ENCODE peak calls at places on chromosomes 5 and 9, in ten cellular contexts. One of them, this sample, is unnamed.

GRCh38 chr9:2116073-2116472 is 100.9 kb downstream of the SMARCA2 start:
- DNase-seq in fibroblast of pulmonary artery: peak
- DNase-seq in naive thymus-derived CD4-positive, alpha-beta T cell: no peak
- DNase-seq in heart left ventricle: no peak
- DNase-seq in NCI-H187: no peak
- DNase-seq in activated effector memory CD4-positive, alpha-beta T cell treated with anti-CD3 and anti-CD28 coated beads, Interleukin-2, amount 50 U/mL, for 16 hours: no peak
- DNase-seq in activated CD8-positive, alpha-beta T cell treated with anti-CD3 and anti-CD28 coated beads, Interleukin-2, amount 10 ng/mL, durations not matched to agents 7 days and 5 days: no peak
- DNase-seq in Peyer's patch: no peak
- DNase-seq in AG08396: no peak
- DNase-seq in left lung: no peak
- DNase-seq in this sample: no peak

GRCh38 chr9:34443533-34443932 is 14.8 kb downstream of the FAM219A start:
- DNase-seq in fibroblast of pulmonary artery: no peak
- DNase-seq in naive thymus-derived CD4-positive, alpha-beta T cell: no peak
- DNase-seq in heart left ventricle: no peak
- DNase-seq in NCI-H187: no peak
- DNase-seq in activated effector memory CD4-positive, alpha-beta T cell treated with anti-CD3 and anti-CD28 coated beads, Interleukin-2, amount 50 U/mL, for 16 hours: no peak
- DNase-seq in activated CD8-positive, alpha-beta T cell treated with anti-CD3 and anti-CD28 coated beads, Interleukin-2, amount 10 ng/mL, durations not matched to agents 7 days and 5 days: no peak
- DNase-seq in Peyer's patch: no peak
- DNase-seq in AG08396: no peak
- DNase-seq in left lung: no peak
- DNase-seq in this sample: no peak

GRCh38 chr9:129037767-129038098 is 1.3 kb downstream of the MIGA2 start:
- DNase-seq in fibroblast of pulmonary artery: no peak
- DNase-seq in naive thymus-derived CD4-positive, alpha-beta T cell: no peak
- DNase-seq in heart left ventricle: no peak
- DNase-seq in NCI-H187: no peak
- DNase-seq in activated effector memory CD4-positive, alpha-beta T cell treated with anti-CD3 and anti-CD28 coated beads, Interleukin-2, amount 50 U/mL, for 16 hours: no peak
- DNase-seq in activated CD8-positive, alpha-beta T cell treated with anti-CD3 and anti-CD28 coated beads, Interleukin-2, amount 10 ng/mL, durations not matched to agents 7 days and 5 days: no peak
- DNase-seq in Peyer's patch: no peak
- DNase-seq in AG08396: peak
- DNase-seq in left lung: no peak
- DNase-seq in this sample: no peak

GRCh38 chr9:109780453-109781033 is 545 bp downstream of the PALM2AKAP2 start:
- DNase-seq in fibroblast of pulmonary artery: peak
- DNase-seq in naive thymus-derived CD4-positive, alpha-beta T cell: no peak
- DNase-seq in heart left ventricle: no peak
- DNase-seq in NCI-H187: no peak
- DNase-seq in activated effector memory CD4-positive, alpha-beta T cell treated with anti-CD3 and anti-CD28 coated beads, Interleukin-2, amount 50 U/mL, for 16 hours: no peak
- DNase-seq in activated CD8-positive, alpha-beta T cell treated with anti-CD3 and anti-CD28 coated beads, Interleukin-2, amount 10 ng/mL, durations not matched to agents 7 days and 5 days: no peak
- DNase-seq in Peyer's patch: no peak
- DNase-seq in AG08396: peak
- DNase-seq in left lung: no peak
- DNase-seq in this sample: no peak

GRCh38 chr5:138579517-138579863 is 4.3 kb upstream of the HSPA9 start:
- DNase-seq in fibroblast of pulmonary artery: no peak
- DNase-seq in naive thymus-derived CD4-positive, alpha-beta T cell: no peak
- DNase-seq in heart left ventricle: no peak
- DNase-seq in NCI-H187: no peak
- DNase-seq in activated effector memory CD4-positive, alpha-beta T cell treated with anti-CD3 and anti-CD28 coated beads, Interleukin-2, amount 50 U/mL, for 16 hours: no peak
- DNase-seq in activated CD8-positive, alpha-beta T cell treated with anti-CD3 and anti-CD28 coated beads, Interleukin-2, amount 10 ng/mL, durations not matched to agents 7 days and 5 days: no peak
- DNase-seq in Peyer's patch: no peak
- DNase-seq in AG08396: no peak
- DNase-seq in left lung: no peak
- DNase-seq in this sample: no peak

GRCh38 chr9:123556464-123557435 is 200.8 kb downstream of the CRB2 start:
- DNase-seq in fibroblast of pulmonary artery: no peak
- DNase-seq in naive thymus-derived CD4-positive, alpha-beta T cell: no peak
- DNase-seq in heart left ventricle: no peak
- DNase-seq in NCI-H187: no peak
- DNase-seq in activated effector memory CD4-positive, alpha-beta T cell treated with anti-CD3 and anti-CD28 coated beads, Interleukin-2, amount 50 U/mL, for 16 hours: no peak
- DNase-seq in activated CD8-positive, alpha-beta T cell treated with anti-CD3 and anti-CD28 coated beads, Interleukin-2, amount 10 ng/mL, durations not matched to agents 7 days and 5 days: no peak
- DNase-seq in Peyer's patch: no peak
- DNase-seq in AG08396: no peak
- DNase-seq in left lung: no peak
- DNase-seq in this sample: no peak

GRCh38 chr9:80156725-80157124 is 585.0 kb downstream of the TLE4 start:
- DNase-seq in fibroblast of pulmonary artery: no peak
- DNase-seq in naive thymus-derived CD4-positive, alpha-beta T cell: no peak
- DNase-seq in heart left ventricle: no peak
- DNase-seq in NCI-H187: no peak
- DNase-seq in activated effector memory CD4-positive, alpha-beta T cell treated with anti-CD3 and anti-CD28 coated beads, Interleukin-2, amount 50 U/mL, for 16 hours: no peak
- DNase-seq in activated CD8-positive, alpha-beta T cell treated with anti-CD3 and anti-CD28 coated beads, Interleukin-2, amount 10 ng/mL, durations not matched to agents 7 days and 5 days: no peak
- DNase-seq in Peyer's patch: no peak
- DNase-seq in AG08396: no peak
- DNase-seq in left lung: no peak
- DNase-seq in this sample: no peak

GRCh38 chr9:135887585-135888050 is 19.7 kb downstream of the CAMSAP1 start:
- DNase-seq in fibroblast of pulmonary artery: no peak
- DNase-seq in naive thymus-derived CD4-positive, alpha-beta T cell: peak
- DNase-seq in heart left ventricle: no peak
- DNase-seq in NCI-H187: no peak
- DNase-seq in activated effector memory CD4-positive, alpha-beta T cell treated with anti-CD3 and anti-CD28 coated beads, Interleukin-2, amount 50 U/mL, for 16 hours: peak
- DNase-seq in activated CD8-positive, alpha-beta T cell treated with anti-CD3 and anti-CD28 coated beads, Interleukin-2, amount 10 ng/mL, durations not matched to agents 7 days and 5 days: peak
- DNase-seq in Peyer's patch: peak
- DNase-seq in AG08396: no peak
- DNase-seq in left lung: no peak
- DNase-seq in this sample: no peak

GRCh38 chr5:168987540-168988300 is 313.2 kb downstream of the SLIT3 start:
- DNase-seq in fibroblast of pulmonary artery: peak
- DNase-seq in naive thymus-derived CD4-positive, alpha-beta T cell: peak
- DNase-seq in heart left ventricle: peak
- DNase-seq in NCI-H187: peak
- DNase-seq in activated effector memory CD4-positive, alpha-beta T cell treated with anti-CD3 and anti-CD28 coated beads, Interleukin-2, amount 50 U/mL, for 16 hours: peak
- DNase-seq in activated CD8-positive, alpha-beta T cell treated with anti-CD3 and anti-CD28 coated beads, Interleukin-2, amount 10 ng/mL, durations not matched to agents 7 days and 5 days: peak
- DNase-seq in Peyer's patch: peak
- DNase-seq in AG08396: peak
- DNase-seq in left lung: no peak
- DNase-seq in this sample: peak

GRCh38 chr5:151961557-151961956 is 36.9 kb upstream of the GLRA1 start:
- DNase-seq in fibroblast of pulmonary artery: no peak
- DNase-seq in naive thymus-derived CD4-positive, alpha-beta T cell: no peak
- DNase-seq in heart left ventricle: no peak
- DNase-seq in NCI-H187: no peak
- DNase-seq in activated effector memory CD4-positive, alpha-beta T cell treated with anti-CD3 and anti-CD28 coated beads, Interleukin-2, amount 50 U/mL, for 16 hours: no peak
- DNase-seq in activated CD8-positive, alpha-beta T cell treated with anti-CD3 and anti-CD28 coated beads, Interleukin-2, amount 10 ng/mL, durations not matched to agents 7 days and 5 days: no peak
- DNase-seq in Peyer's patch: no peak
- DNase-seq in AG08396: no peak
- DNase-seq in left lung: no peak
- DNase-seq in this sample: no peak

GRCh38 chr9:13552606-13553215 is 273.2 kb upstream of the MPDZ start:
- DNase-seq in fibroblast of pulmonary artery: no peak
- DNase-seq in naive thymus-derived CD4-positive, alpha-beta T cell: no peak
- DNase-seq in heart left ventricle: no peak
- DNase-seq in NCI-H187: no peak
- DNase-seq in activated effector memory CD4-positive, alpha-beta T cell treated with anti-CD3 and anti-CD28 coated beads, Interleukin-2, amount 50 U/mL, for 16 hours: no peak
- DNase-seq in activated CD8-positive, alpha-beta T cell treated with anti-CD3 and anti-CD28 coated beads, Interleukin-2, amount 10 ng/mL, durations not matched to agents 7 days and 5 days: no peak
- DNase-seq in Peyer's patch: no peak
- DNase-seq in AG08396: no peak
- DNase-seq in left lung: no peak
- DNase-seq in this sample: no peak

GRCh38 chr5:31504520-31504919 is 27.4 kb downstream of the DROSHA start:
- DNase-seq in fibroblast of pulmonary artery: no peak
- DNase-seq in naive thymus-derived CD4-positive, alpha-beta T cell: no peak
- DNase-seq in heart left ventricle: no peak
- DNase-seq in NCI-H187: no peak
- DNase-seq in activated effector memory CD4-positive, alpha-beta T cell treated with anti-CD3 and anti-CD28 coated beads, Interleukin-2, amount 50 U/mL, for 16 hours: no peak
- DNase-seq in activated CD8-positive, alpha-beta T cell treated with anti-CD3 and anti-CD28 coated beads, Interleukin-2, amount 10 ng/mL, durations not matched to agents 7 days and 5 days: no peak
- DNase-seq in Peyer's patch: no peak
- DNase-seq in AG08396: no peak
- DNase-seq in left lung: no peak
- DNase-seq in this sample: no peak

GRCh38 chr5:36820900-36821299 is 55.7 kb upstream of the NIPBL start:
- DNase-seq in fibroblast of pulmonary artery: no peak
- DNase-seq in naive thymus-derived CD4-positive, alpha-beta T cell: no peak
- DNase-seq in heart left ventricle: no peak
- DNase-seq in NCI-H187: peak
- DNase-seq in activated effector memory CD4-positive, alpha-beta T cell treated with anti-CD3 and anti-CD28 coated beads, Interleukin-2, amount 50 U/mL, for 16 hours: no peak
- DNase-seq in activated CD8-positive, alpha-beta T cell treated with anti-CD3 and anti-CD28 coated beads, Interleukin-2, amount 10 ng/mL, durations not matched to agents 7 days and 5 days: no peak
- DNase-seq in Peyer's patch: no peak
- DNase-seq in AG08396: no peak
- DNase-seq in left lung: no peak
- DNase-seq in this sample: no peak

GRCh38 chr5:142422426-142422825 is 97.6 kb upstream of the SPRY4 start:
- DNase-seq in fibroblast of pulmonary artery: peak
- DNase-seq in naive thymus-derived CD4-positive, alpha-beta T cell: no peak
- DNase-seq in heart left ventricle: no peak
- DNase-seq in NCI-H187: no peak
- DNase-seq in activated effector memory CD4-positive, alpha-beta T cell treated with anti-CD3 and anti-CD28 coated beads, Interleukin-2, amount 50 U/mL, for 16 hours: no peak
- DNase-seq in activated CD8-positive, alpha-beta T cell treated with anti-CD3 and anti-CD28 coated beads, Interleukin-2, amount 10 ng/mL, durations not matched to agents 7 days and 5 days: no peak
- DNase-seq in Peyer's patch: no peak
- DNase-seq in AG08396: peak
- DNase-seq in left lung: no peak
- DNase-seq in this sample: no peak

GRCh38 chr9:19431361-19432171 is 22.8 kb downstream of the ACER2 start:
- DNase-seq in fibroblast of pulmonary artery: peak
- DNase-seq in naive thymus-derived CD4-positive, alpha-beta T cell: no peak
- DNase-seq in heart left ventricle: peak
- DNase-seq in NCI-H187: no peak
- DNase-seq in activated effector memory CD4-positive, alpha-beta T cell treated with anti-CD3 and anti-CD28 coated beads, Interleukin-2, amount 50 U/mL, for 16 hours: no peak
- DNase-seq in activated CD8-positive, alpha-beta T cell treated with anti-CD3 and anti-CD28 coated beads, Interleukin-2, amount 10 ng/mL, durations not matched to agents 7 days and 5 days: no peak
- DNase-seq in Peyer's patch: no peak
- DNase-seq in AG08396: no peak
- DNase-seq in left lung: no peak
- DNase-seq in this sample: no peak

GRCh38 chr9:36188212-36188611 is 2.5 kb upstream of the CLTA start:
- DNase-seq in fibroblast of pulmonary artery: no peak
- DNase-seq in naive thymus-derived CD4-positive, alpha-beta T cell: no peak
- DNase-seq in heart left ventricle: no peak
- DNase-seq in NCI-H187: no peak
- DNase-seq in activated effector memory CD4-positive, alpha-beta T cell treated with anti-CD3 and anti-CD28 coated beads, Interleukin-2, amount 50 U/mL, for 16 hours: no peak
- DNase-seq in activated CD8-positive, alpha-beta T cell treated with anti-CD3 and anti-CD28 coated beads, Interleukin-2, amount 10 ng/mL, durations not matched to agents 7 days and 5 days: no peak
- DNase-seq in Peyer's patch: no peak
- DNase-seq in AG08396: no peak
- DNase-seq in left lung: no peak
- DNase-seq in this sample: no peak

GRCh38 chr9:119195521-119195920 is 173.7 kb downstream of the BRINP1 start:
- DNase-seq in fibroblast of pulmonary artery: no peak
- DNase-seq in naive thymus-derived CD4-positive, alpha-beta T cell: no peak
- DNase-seq in heart left ventricle: no peak
- DNase-seq in NCI-H187: no peak
- DNase-seq in activated effector memory CD4-positive, alpha-beta T cell treated with anti-CD3 and anti-CD28 coated beads, Interleukin-2, amount 50 U/mL, for 16 hours: no peak
- DNase-seq in activated CD8-positive, alpha-beta T cell treated with anti-CD3 and anti-CD28 coated beads, Interleukin-2, amount 10 ng/mL, durations not matched to agents 7 days and 5 days: no peak
- DNase-seq in Peyer's patch: no peak
- DNase-seq in AG08396: no peak
- DNase-seq in left lung: no peak
- DNase-seq in this sample: no peak

GRCh38 chr5:74124826-74125225 is 498.8 kb downstream of the ARHGEF28 start:
- DNase-seq in fibroblast of pulmonary artery: no peak
- DNase-seq in naive thymus-derived CD4-positive, alpha-beta T cell: no peak
- DNase-seq in heart left ventricle: no peak
- DNase-seq in NCI-H187: no peak
- DNase-seq in activated effector memory CD4-positive, alpha-beta T cell treated with anti-CD3 and anti-CD28 coated beads, Interleukin-2, amount 50 U/mL, for 16 hours: no peak
- DNase-seq in activated CD8-positive, alpha-beta T cell treated with anti-CD3 and anti-CD28 coated beads, Interleukin-2, amount 10 ng/mL, durations not matched to agents 7 days and 5 days: no peak
- DNase-seq in Peyer's patch: no peak
- DNase-seq in AG08396: peak
- DNase-seq in left lung: no peak
- DNase-seq in this sample: no peak

GRCh38 chr5:73454379-73455036 is 5.9 kb upstream of the FOXD1 start:
- DNase-seq in fibroblast of pulmonary artery: peak
- DNase-seq in naive thymus-derived CD4-positive, alpha-beta T cell: no peak
- DNase-seq in heart left ventricle: no peak
- DNase-seq in NCI-H187: peak
- DNase-seq in activated effector memory CD4-positive, alpha-beta T cell treated with anti-CD3 and anti-CD28 coated beads, Interleukin-2, amount 50 U/mL, for 16 hours: peak
- DNase-seq in activated CD8-positive, alpha-beta T cell treated with anti-CD3 and anti-CD28 coated beads, Interleukin-2, amount 10 ng/mL, durations not matched to agents 7 days and 5 days: peak
- DNase-seq in Peyer's patch: no peak
- DNase-seq in AG08396: peak
- DNase-seq in left lung: no peak
- DNase-seq in this sample: no peak

GRCh38 chr5:160199410-160199911 is 29.8 kb upstream of the FABP6 start:
- DNase-seq in fibroblast of pulmonary artery: peak
- DNase-seq in naive thymus-derived CD4-positive, alpha-beta T cell: peak
- DNase-seq in heart left ventricle: peak
- DNase-seq in NCI-H187: no peak
- DNase-seq in activated effector memory CD4-positive, alpha-beta T cell treated with anti-CD3 and anti-CD28 coated beads, Interleukin-2, amount 50 U/mL, for 16 hours: peak
- DNase-seq in activated CD8-positive, alpha-beta T cell treated with anti-CD3 and anti-CD28 coated beads, Interleukin-2, amount 10 ng/mL, durations not matched to agents 7 days and 5 days: peak
- DNase-seq in Peyer's patch: peak
- DNase-seq in AG08396: peak
- DNase-seq in left lung: peak
- DNase-seq in this sample: peak

GRCh38 chr9:113875917-113876805 is at the start of gene ZNF618:
- DNase-seq in fibroblast of pulmonary artery: no peak
- DNase-seq in naive thymus-derived CD4-positive, alpha-beta T cell: peak
- DNase-seq in heart left ventricle: peak
- DNase-seq in NCI-H187: no peak
- DNase-seq in activated effector memory CD4-positive, alpha-beta T cell treated with anti-CD3 and anti-CD28 coated beads, Interleukin-2, amount 50 U/mL, for 16 hours: peak
- DNase-seq in activated CD8-positive, alpha-beta T cell treated with anti-CD3 and anti-CD28 coated beads, Interleukin-2, amount 10 ng/mL, durations not matched to agents 7 days and 5 days: no peak
- DNase-seq in Peyer's patch: no peak
- DNase-seq in AG08396: peak
- DNase-seq in left lung: peak
- DNase-seq in this sample: peak

GRCh38 chr9:116298249-116298648 is 144.7 kb downstream of the PAPPA start:
- DNase-seq in fibroblast of pulmonary artery: no peak
- DNase-seq in naive thymus-derived CD4-positive, alpha-beta T cell: no peak
- DNase-seq in heart left ventricle: no peak
- DNase-seq in NCI-H187: no peak
- DNase-seq in activated effector memory CD4-positive, alpha-beta T cell treated with anti-CD3 and anti-CD28 coated beads, Interleukin-2, amount 50 U/mL, for 16 hours: no peak
- DNase-seq in activated CD8-positive, alpha-beta T cell treated with anti-CD3 and anti-CD28 coated beads, Interleukin-2, amount 10 ng/mL, durations not matched to agents 7 days and 5 days: no peak
- DNase-seq in Peyer's patch: no peak
- DNase-seq in AG08396: no peak
- DNase-seq in left lung: no peak
- DNase-seq in this sample: no peak

GRCh38 chr9:127463891-127464290 is 12.6 kb downstream of the LRSAM1 start:
- DNase-seq in fibroblast of pulmonary artery: peak
- DNase-seq in naive thymus-derived CD4-positive, alpha-beta T cell: no peak
- DNase-seq in heart left ventricle: no peak
- DNase-seq in NCI-H187: no peak
- DNase-seq in activated effector memory CD4-positive, alpha-beta T cell treated with anti-CD3 and anti-CD28 coated beads, Interleukin-2, amount 50 U/mL, for 16 hours: no peak
- DNase-seq in activated CD8-positive, alpha-beta T cell treated with anti-CD3 and anti-CD28 coated beads, Interleukin-2, amount 10 ng/mL, durations not matched to agents 7 days and 5 days: no peak
- DNase-seq in Peyer's patch: no peak
- DNase-seq in AG08396: peak
- DNase-seq in left lung: no peak
- DNase-seq in this sample: no peak

GRCh38 chr5:131640043-131640856 is 5.2 kb upstream of the RAPGEF6 start:
- DNase-seq in fibroblast of pulmonary artery: peak
- DNase-seq in naive thymus-derived CD4-positive, alpha-beta T cell: peak
- DNase-seq in heart left ventricle: no peak
- DNase-seq in NCI-H187: no peak
- DNase-seq in activated effector memory CD4-positive, alpha-beta T cell treated with anti-CD3 and anti-CD28 coated beads, Interleukin-2, amount 50 U/mL, for 16 hours: peak
- DNase-seq in activated CD8-positive, alpha-beta T cell treated with anti-CD3 and anti-CD28 coated beads, Interleukin-2, amount 10 ng/mL, durations not matched to agents 7 days and 5 days: peak
- DNase-seq in Peyer's patch: no peak
- DNase-seq in AG08396: no peak
- DNase-seq in left lung: no peak
- DNase-seq in this sample: no peak

GRCh38 chr5:139908749-139909148 is 113.1 kb downstream of the PSD2 start:
- DNase-seq in fibroblast of pulmonary artery: peak
- DNase-seq in naive thymus-derived CD4-positive, alpha-beta T cell: peak
- DNase-seq in heart left ventricle: no peak
- DNase-seq in NCI-H187: no peak
- DNase-seq in activated effector memory CD4-positive, alpha-beta T cell treated with anti-CD3 and anti-CD28 coated beads, Interleukin-2, amount 50 U/mL, for 16 hours: no peak
- DNase-seq in activated CD8-positive, alpha-beta T cell treated with anti-CD3 and anti-CD28 coated beads, Interleukin-2, amount 10 ng/mL, durations not matched to agents 7 days and 5 days: no peak
- DNase-seq in Peyer's patch: no peak
- DNase-seq in AG08396: no peak
- DNase-seq in left lung: no peak
- DNase-seq in this sample: no peak

GRCh38 chr5:57495285-57495684 is 12.7 kb upstream of the ACTBL2 start:
- DNase-seq in fibroblast of pulmonary artery: no peak
- DNase-seq in naive thymus-derived CD4-positive, alpha-beta T cell: no peak
- DNase-seq in heart left ventricle: no peak
- DNase-seq in NCI-H187: no peak
- DNase-seq in activated effector memory CD4-positive, alpha-beta T cell treated with anti-CD3 and anti-CD28 coated beads, Interleukin-2, amount 50 U/mL, for 16 hours: peak
- DNase-seq in activated CD8-positive, alpha-beta T cell treated with anti-CD3 and anti-CD28 coated beads, Interleukin-2, amount 10 ng/mL, durations not matched to agents 7 days and 5 days: peak
- DNase-seq in Peyer's patch: no peak
- DNase-seq in AG08396: no peak
- DNase-seq in left lung: no peak
- DNase-seq in this sample: no peak

GRCh38 chr9:105242557-105242956 is 1.9 kb upstream of the SLC44A1 start:
- DNase-seq in fibroblast of pulmonary artery: peak
- DNase-seq in naive thymus-derived CD4-positive, alpha-beta T cell: no peak
- DNase-seq in heart left ventricle: no peak
- DNase-seq in NCI-H187: no peak
- DNase-seq in activated effector memory CD4-positive, alpha-beta T cell treated with anti-CD3 and anti-CD28 coated beads, Interleukin-2, amount 50 U/mL, for 16 hours: no peak
- DNase-seq in activated CD8-positive, alpha-beta T cell treated with anti-CD3 and anti-CD28 coated beads, Interleukin-2, amount 10 ng/mL, durations not matched to agents 7 days and 5 days: no peak
- DNase-seq in Peyer's patch: no peak
- DNase-seq in AG08396: no peak
- DNase-seq in left lung: no peak
- DNase-seq in this sample: no peak

GRCh38 chr9:105993051-105993854 is 298.9 kb downstream of the TMEM38B start:
- DNase-seq in fibroblast of pulmonary artery: no peak
- DNase-seq in naive thymus-derived CD4-positive, alpha-beta T cell: no peak
- DNase-seq in heart left ventricle: no peak
- DNase-seq in NCI-H187: no peak
- DNase-seq in activated effector memory CD4-positive, alpha-beta T cell treated with anti-CD3 and anti-CD28 coated beads, Interleukin-2, amount 50 U/mL, for 16 hours: no peak
- DNase-seq in activated CD8-positive, alpha-beta T cell treated with anti-CD3 and anti-CD28 coated beads, Interleukin-2, amount 10 ng/mL, durations not matched to agents 7 days and 5 days: no peak
- DNase-seq in Peyer's patch: no peak
- DNase-seq in AG08396: no peak
- DNase-seq in left lung: peak
- DNase-seq in this sample: no peak